ENCODE peak calls at places on chromosomes 3 and 15, in ten cellular contexts. T is left lung, J is fibroblast of lung, Q is gastrocnemius medialis, A is hepatocyte, U is NB4, V is fibroblast of mammary gland, Y is AG04450, W is psoas muscle, I is fibroblast of the aortic adventitia. X is an unnamed sample.
A peak's percentile ranks its signal among the peaks of the same experiment; 100 is the strongest.

GRCh38 chr3:47103619-47104018 is 60.3 kb downstream of the SETD2 start:
- DNase-seq in T (no peak), J (no peak), Q (no peak), A (no peak), U (no peak), V (no peak), Y (no peak), W (no peak), I (no peak), X (no peak)

GRCh38 chr3:149016669-149017541 is 25.6 kb downstream of the GYG1 start:
- DNase-seq in T (no peak), J (peak; percentile 98), Q (no peak), A (no peak), U (no peak), V (peak; percentile 97), Y (peak; percentile 78), W (no peak), I (peak; percentile 91), X (peak; percentile 89)

GRCh38 chr3:98812851-98813374 is 49.8 kb downstream of the ST3GAL6 start:
- DNase-seq in T (no peak), J (peak; percentile 23), Q (no peak), A (peak; percentile 26), U (peak; percentile 55), V (peak; percentile 50), Y (no peak), W (no peak), I (peak; percentile 70), X (no peak)

GRCh38 chr3:30963223-30963722 is 68.8 kb upstream of the GADL1 start:
- DNase-seq in T (no peak), J (no peak), Q (no peak), A (no peak), U (no peak), V (no peak), Y (no peak), W (no peak), I (no peak), X (no peak)

GRCh38 chr3:1609416-1609815 is 489.2 kb upstream of the CNTN4 start:
- DNase-seq in T (no peak), J (no peak), Q (no peak), A (no peak), U (peak; percentile 4), V (no peak), Y (no peak), W (no peak), I (no peak), X (no peak)

GRCh38 chr3:47414666-47415587 is 34.1 kb downstream of the PTPN23 start:
- DNase-seq in T (no peak), J (no peak), Q (no peak), A (no peak), U (no peak), V (no peak), Y (no peak), W (no peak), I (no peak), X (no peak)

GRCh38 chr3:132417695-132418520 is 606 bp downstream of the DNAJC13 start:
- DNase-seq in T (no peak), J (peak; percentile 77), Q (peak; percentile 20), A (peak; percentile 85), U (peak; percentile 88), V (peak; percentile 69), Y (peak; percentile 20), W (no peak), I (peak; percentile 71), X (peak; percentile 65)

GRCh38 chr3:122864498-122864897 is 69.6 kb downstream of the SLC49A4 start:
- DNase-seq in T (no peak), J (no peak), Q (no peak), A (no peak), U (peak; percentile 27), V (no peak), Y (no peak), W (no peak), I (no peak), X (no peak)

GRCh38 chr3:37935290-37935668 is 55.3 kb upstream of the VILL start:
- DNase-seq in T (no peak), J (peak; percentile 43), Q (no peak), A (no peak), U (no peak), V (peak; percentile 35), Y (no peak), W (no peak), I (peak; percentile 74), X (peak; percentile 35)

GRCh38 chr3:41200669-41201021 is 1.3 kb downstream of the CTNNB1 start:
- DNase-seq in T (no peak), J (peak; percentile 80), Q (no peak), A (peak; percentile 39), U (peak; percentile 83), V (peak; percentile 50), Y (no peak), W (no peak), I (peak; percentile 38), X (peak; percentile 61)

GRCh38 chr3:150063237-150063636 is 92.5 kb upstream of the PFN2 start:
- DNase-seq in T (no peak), J (no peak), Q (peak; percentile 57), A (no peak), U (no peak), V (no peak), Y (no peak), W (no peak), I (no peak), X (no peak)

GRCh38 chr15:99582508-99582960 is 16.8 kb downstream of the MEF2A start:
- DNase-seq in T (no peak), J (no peak), Q (no peak), A (no peak), U (peak; percentile 27), V (no peak), Y (no peak), W (no peak), I (no peak), X (no peak)

GRCh38 chr3:127068111-127068810 is 85.3 kb downstream of the PLXNA1 start:
- DNase-seq in T (peak; percentile 51), J (no peak), Q (no peak), A (no peak), U (no peak), V (no peak), Y (no peak), W (peak; percentile 37), I (no peak), X (no peak)

GRCh38 chr15:40440300-40441011 is at the start of gene BAHD1:
- DNase-seq in T (peak; percentile 97), J (peak; percentile 91), Q (peak; percentile 95), A (peak; percentile 98), U (peak; percentile 98), V (peak; percentile 90), Y (peak; percentile 79), W (peak; percentile 99), I (peak; percentile 91), X (peak; percentile 98)

GRCh38 chr15:40441012-40441735 is 421 bp downstream of the BAHD1 start:
- DNase-seq in T (peak; percentile 88), J (no peak), Q (no peak), A (peak; percentile 57), U (no peak), V (no peak), Y (no peak), W (no peak), I (no peak), X (no peak)

GRCh38 chr15:40443846-40444245 is 3.1 kb downstream of the BAHD1 start:
- DNase-seq in T (no peak), J (peak; percentile 85), Q (no peak), A (no peak), U (no peak), V (peak; percentile 12), Y (no peak), W (no peak), I (no peak), X (no peak)

GRCh38 chr15:40443255-40443654 is 2.5 kb downstream of the BAHD1 start:
- DNase-seq in T (peak; percentile 6), J (no peak), Q (no peak), A (no peak), U (no peak), V (no peak), Y (no peak), W (no peak), I (no peak), X (no peak)

GRCh38 chr15:40441736-40442531 is 1.2 kb downstream of the BAHD1 start:
- DNase-seq in T (peak; percentile 87), J (no peak), Q (no peak), A (peak; percentile 77), U (peak; percentile 62), V (no peak), Y (no peak), W (peak; percentile 60), I (no peak), X (peak; percentile 45)
- TF ChIP-seq CTCF in T (no peak), J (no peak), Q (peak; percentile 20), A (peak; percentile 28), U (no peak), V (no peak), Y (no peak), W (peak; percentile 13), I (peak; percentile 9), X (no peak)

GRCh38 chr3:51943451-51944391 is 1.6 kb downstream of the PARP3 start:
- DNase-seq in T (peak; percentile 53), J (no peak), Q (no peak), A (no peak), U (no peak), V (no peak), Y (no peak), W (no peak), I (no peak), X (no peak)
- H3K4me3 ChIP-seq in T (no peak overlapping the region), J (no peak overlapping the region), Q (peak overlapping the region; percentile 88), A (no peak overlapping the region), U (no peak overlapping the region), V (no peak overlapping the region), Y (no peak overlapping the region), W (peak overlapping the region; percentile 97), I (no peak overlapping the region), X (no peak overlapping the region)

GRCh38 chr3:170180952-170181876 is at the start of gene PHC3:
- DNase-seq in T (peak; percentile 97), J (peak; percentile 83), Q (peak; percentile 89), A (peak; percentile 96), U (peak; percentile 94), V (peak; percentile 87), Y (peak; percentile 54), W (peak; percentile 96), I (peak; percentile 88), X (peak; percentile 87)
- TF ChIP-seq CTCF in T (no peak), J (no peak), Q (peak; percentile 22), A (peak; percentile 5), U (no peak), V (no peak), Y (peak; percentile 5), W (peak; percentile 15), I (no peak), X (no peak)

DNA sequence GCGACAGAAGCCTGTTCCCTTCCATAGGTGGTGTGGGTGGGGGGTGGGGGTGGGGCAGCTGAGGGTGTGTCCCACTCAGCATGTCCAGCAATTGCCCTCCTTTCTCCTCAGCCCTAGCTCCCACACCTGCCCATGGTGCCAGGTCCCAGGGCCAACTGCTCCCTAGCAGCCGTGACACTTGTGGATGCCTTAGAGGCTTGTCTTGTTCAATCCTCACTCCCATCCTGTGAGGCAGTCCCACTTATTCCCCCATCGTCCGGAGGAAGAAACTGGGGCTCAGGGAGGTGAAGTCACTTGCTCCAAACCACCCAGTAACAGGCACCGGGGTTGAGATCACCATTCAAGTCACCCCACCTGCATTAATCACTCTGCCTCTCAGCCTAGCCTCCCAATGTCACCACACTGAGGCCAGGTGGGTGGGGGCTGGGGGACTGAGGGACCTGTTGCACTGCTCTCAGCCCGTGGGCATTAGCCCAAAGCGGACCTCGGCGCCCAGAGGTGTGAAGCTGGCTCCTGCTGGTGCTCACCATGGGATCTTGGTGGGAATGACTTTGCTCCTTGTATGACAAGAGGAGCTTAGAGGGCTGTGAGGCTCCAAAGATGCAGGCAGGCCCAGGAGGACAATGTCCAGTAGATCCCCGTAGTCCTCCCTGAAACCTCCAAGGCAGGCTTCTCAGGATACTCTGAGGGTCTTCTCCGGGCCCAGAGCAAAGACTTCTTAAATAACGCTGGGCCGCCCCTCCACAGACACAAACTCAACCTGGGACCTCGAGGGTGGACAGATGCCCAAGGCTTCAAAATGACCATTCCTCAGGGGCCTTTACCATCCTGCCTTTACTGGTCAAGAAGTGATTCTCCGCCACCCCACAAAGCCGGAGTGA is 1.8 kb downstream of the NT5DC2 start:
- DNase-seq in T (peak; percentile 75), J (no peak), Q (peak; percentile 13), A (no peak), U (no peak), V (no peak), Y (no peak), W (peak; percentile 59), I (no peak), X (no peak)
- H3K4me3 ChIP-seq in T (peak overlapping the region; percentile 62), J (peak overlapping the region; percentile 80), Q (peak overlapping the region; percentile 64), A (no peak overlapping the region), U (peak overlapping the region; percentile 82), V (peak overlapping the region; percentile 71), Y (peak overlapping the region; percentile 72), W (peak overlapping the region; percentile 69), I (peak overlapping the region; percentile 74), X (peak overlapping the region; percentile 65)

X was measured in foreskin fibroblast.